ENCODE peak calls at places on chromosomes 12 and 14, in eight cellular contexts. M is transverse colon, D is HCT116, I is tibial nerve, K is mucosa of descending colon, B is GM10248, A is GM13977, Z is AG09309. S is an unnamed sample.

GRCh38 chr12:48903363-48903981 is 21.8 kb downstream of the FKBP11 start:
- DNase-seq in M (no peak), Z (no peak), A (no peak), D (no peak), I (no peak), B (no peak), K (no peak), S (no peak)

GRCh38 chr14:94180655-94181271 is 6.6 kb downstream of the PPP4R4 start:
- DNase-seq in B (peak), A (peak), K (no peak), D (peak), I (no peak), M (no peak), Z (no peak), S (no peak)

GRCh38 chr14:55581011-55581806 is 1.2 kb downstream of the KTN1 start:
- DNase-seq in B (peak), Z (no peak), A (peak), M (peak), K (peak), I (no peak), D (no peak), S (peak)

GRCh38 chr12:57621497-57622292 is 10.5 kb downstream of the ARHGEF25 start:
- DNase-seq in M (peak), D (peak), I (peak), A (peak), Z (no peak), K (peak), B (peak), S (peak)

GRCh38 chr12:131379758-131380157 is 331.1 kb upstream of the SFSWAP start:
- DNase-seq in K (no peak), A (no peak), D (no peak), M (no peak), Z (no peak), B (no peak), I (no peak), S (no peak)

GRCh38 chr12:86134571-86134970 is 121.6 kb downstream of the MGAT4C start:
- DNase-seq in Z (no peak), A (no peak), I (no peak), M (no peak), K (no peak), B (no peak), D (no peak), S (no peak)

GRCh38 chr12:114904254-114905003 is 220.5 kb upstream of the TBX3 start:
- DNase-seq in D (peak), B (no peak), A (no peak), I (no peak), M (no peak), K (no peak), Z (no peak), S (no peak)

GRCh38 chr12:508795-509194 is 49.1 kb downstream of the B4GALNT3 start:
- DNase-seq in D (no peak), A (no peak), K (peak), Z (no peak), I (no peak), B (no peak), M (peak), S (no peak)

GRCh38 chr12:13095266-13095995 is 8.0 kb downstream of the GSG1 start:
- DNase-seq in Z (no peak), D (no peak), I (no peak), K (no peak), B (no peak), A (no peak), M (no peak), S (no peak)

GRCh38 chr12:20415013-20415412 is 46.7 kb downstream of the PDE3A start:
- DNase-seq in A (no peak), K (no peak), B (no peak), D (no peak), I (no peak), Z (no peak), M (no peak), S (no peak)

GRCh38 chr12:79848321-79848720 is 86.6 kb downstream of the PPP1R12A start:
- DNase-seq in K (no peak), A (no peak), M (no peak), B (no peak), D (no peak), I (no peak), Z (no peak), S (no peak)

GRCh38 chr12:6199531-6200265 is 502 bp upstream of the CD9 start:
- DNase-seq in D (no peak), M (peak), A (no peak), B (no peak), I (no peak), K (peak), Z (no peak), S (peak)

GRCh38 chr14:64675246-64675645 is 29.0 kb upstream of the PLEKHG3 start:
- DNase-seq in B (no peak), Z (no peak), I (no peak), M (peak), K (peak), A (no peak), D (no peak), S (no peak)

GRCh38 chr12:87116778-87117177 is 860.6 kb upstream of the MGAT4C start:
- DNase-seq in Z (no peak), B (no peak), M (no peak), K (no peak), A (no peak), D (no peak), I (no peak), S (no peak)

GRCh38 chr14:74653386-74654138 is 41.5 kb upstream of the LTBP2 start:
- DNase-seq in M (no peak), Z (no peak), K (no peak), A (no peak), I (no peak), B (no peak), D (no peak), S (no peak)

GRCh38 chr14:23568021-23568599 is 519 bp upstream of the AP1G2 start:
- DNase-seq in D (no peak), M (no peak), B (no peak), Z (no peak), A (no peak), K (no peak), I (no peak), S (no peak)

GRCh38 chr14:32800320-32800719 is 138.4 kb upstream of the NPAS3 start:
- DNase-seq in Z (no peak), K (no peak), D (no peak), A (no peak), I (no peak), M (no peak), B (no peak), S (no peak)

GRCh38 chr12:107593713-107594381 is 91.8 kb upstream of the PWP1 start:
- DNase-seq in B (no peak), K (no peak), A (no peak), Z (no peak), I (no peak), M (no peak), D (no peak), S (no peak)

GRCh38 chr14:103158688-103159087 is 35.4 kb downstream of the TNFAIP2 start:
- DNase-seq in K (no peak), A (no peak), D (no peak), B (no peak), Z (no peak), I (no peak), M (no peak), S (no peak)

GRCh38 chr12:129911437-129912049 is 7.7 kb upstream of the TMEM132D start:
- DNase-seq in B (peak), Z (no peak), M (peak), K (peak), I (no peak), A (peak), D (no peak), S (peak)

GRCh38 chr14:75514673-75515630 is 7.3 kb upstream of the BATF start:
- DNase-seq in A (peak), K (peak), B (peak), Z (no peak), D (no peak), I (no peak), M (peak), S (no peak)

GRCh38 chr14:104139460-104140212 is 1.2 kb downstream of the KIF26A start:
- DNase-seq in Z (no peak), B (no peak), M (no peak), A (no peak), D (no peak), K (peak), I (no peak), S (peak)

GRCh38 chr12:27176765-27177164 is 67.3 kb upstream of the STK38L start:
- DNase-seq in K (no peak), M (no peak), Z (no peak), B (no peak), I (no peak), A (no peak), D (no peak), S (no peak)

GRCh38 chr12:120206228-120206627 is 5.3 kb upstream of the RPLP0 start:
- DNase-seq in I (no peak), D (no peak), Z (no peak), A (no peak), M (no peak), K (no peak), B (no peak), S (no peak)

GRCh38 chr14:34623506-34623905 is 6.4 kb downstream of the SNX6 start:
- DNase-seq in A (no peak), I (no peak), K (no peak), B (no peak), D (no peak), Z (no peak), M (no peak), S (no peak)

GRCh38 chr14:59343585-59343984 is 121.6 kb downstream of the GPR135 start:
- DNase-seq in B (no peak), M (no peak), D (no peak), A (no peak), K (no peak), I (no peak), Z (no peak), S (no peak)

GRCh38 chr12:121927798-121928197 is 9.4 kb downstream of the CFAP251 start:
- DNase-seq in B (no peak), Z (no peak), M (no peak), D (no peak), K (no peak), A (no peak), I (no peak), S (no peak)

GRCh38 chr12:76878045-76878898 is 547 bp downstream of the CSRP2 start:
- DNase-seq in D (peak), Z (no peak), B (peak), M (no peak), K (peak), I (no peak), A (peak), S (peak)

GRCh38 chr14:65042731-65043372 is 56.2 kb downstream of the FNTB start:
- DNase-seq in B (peak), K (no peak), Z (no peak), M (no peak), D (no peak), A (peak), I (no peak), S (no peak)

GRCh38 chr12:68930178-68930577 is 2.8 kb downstream of the CPM start:
- DNase-seq in I (no peak), Z (no peak), A (no peak), M (no peak), D (no peak), K (no peak), B (no peak), S (no peak)

GRCh38 chr12:75722714-75723200 is 211.3 kb upstream of the KRR1 start:
- DNase-seq in Z (peak), D (peak), B (peak), I (peak), A (peak), K (peak), M (peak), S (no peak)

GRCh38 chr14:90491221-90491867 is 94.5 kb downstream of the CALM1 start:
- DNase-seq in I (peak), Z (peak), D (no peak), A (peak), K (no peak), M (no peak), B (peak), S (no peak)

GRCh38 chr14:44935155-44935554 is 26.6 kb downstream of the KLHL28 start:
- DNase-seq in I (no peak), Z (no peak), B (no peak), M (no peak), K (no peak), D (no peak), A (no peak), S (no peak)

DNA sequence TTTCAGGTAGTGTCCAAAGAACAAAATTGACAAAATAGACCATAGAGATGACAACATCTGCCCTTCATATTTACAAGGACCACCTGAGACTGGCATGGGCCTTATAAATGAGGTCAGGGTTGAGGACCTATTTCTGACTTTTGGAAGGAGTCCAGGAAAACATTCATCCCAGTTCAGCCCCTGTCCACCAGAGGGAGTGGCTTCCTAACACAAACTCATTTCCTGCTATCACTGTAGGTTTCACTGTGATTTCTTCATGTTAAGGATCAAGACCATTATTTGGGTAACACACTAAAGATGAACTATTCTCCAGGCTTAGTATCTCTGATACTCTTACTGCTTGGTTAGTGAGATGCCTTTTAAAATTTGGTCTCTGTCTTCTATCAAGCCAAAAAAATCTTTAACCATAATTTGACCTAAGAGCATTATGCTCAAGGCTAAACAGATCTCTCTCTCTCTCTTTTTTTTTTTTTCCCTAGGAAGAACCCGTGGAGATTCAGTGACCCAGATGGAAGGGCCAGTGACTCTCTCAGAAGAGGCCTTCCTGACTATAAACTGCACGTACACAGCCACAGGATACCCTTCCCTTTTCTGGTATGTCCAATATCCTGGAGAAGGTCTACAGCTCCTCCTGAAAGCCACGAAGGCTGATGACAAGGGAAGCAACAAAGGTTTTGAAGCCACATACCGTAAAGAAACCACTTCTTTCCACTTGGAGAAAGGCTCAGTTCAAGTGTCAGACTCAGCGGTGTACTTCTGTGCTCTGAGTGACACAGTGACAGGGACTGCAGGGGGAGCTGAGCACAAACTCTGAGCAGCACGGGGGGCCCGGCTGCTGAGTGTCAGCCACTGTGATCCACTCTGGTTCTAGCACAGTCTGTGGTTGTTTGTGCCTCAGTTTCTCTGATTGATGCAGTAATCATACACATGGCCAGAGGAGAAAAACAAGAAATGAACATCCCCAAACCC is 267.6 kb upstream of the OR4E1 start:
- DNase-seq in A (no peak), Z (no peak), B (no peak), M (no peak), I (no peak), D (peak), K (peak), S (peak)
- TF ChIP-seq CTCF in A (peak), Z (peak), B (peak), M (peak), I (no peak), D (peak), K (peak), S (peak)

GRCh38 chr12:116278259-116278595 is 734 bp upstream of the MED13L start:
- DNase-seq in K (no peak), M (no peak), Z (no peak), A (no peak), D (no peak), B (no peak), I (no peak), S (no peak)

GRCh38 chr12:116277393-116278258 is at the start of gene MED13L:
- DNase-seq in D (peak), Z (peak), A (peak), M (peak), K (peak), B (peak), I (peak), S (peak)

GRCh38 chr12:116278667-116279066 is 1.2 kb upstream of the MED13L start:
- DNase-seq in I (no peak), A (no peak), K (no peak), Z (no peak), M (no peak), B (no peak), D (no peak), S (no peak)

GRCh38 chr12:116274552-116275375 is 2.7 kb downstream of the MED13L start:
- DNase-seq in I (no peak), A (no peak), K (no peak), M (no peak), Z (no peak), B (no peak), D (no peak), S (no peak)

DNA sequence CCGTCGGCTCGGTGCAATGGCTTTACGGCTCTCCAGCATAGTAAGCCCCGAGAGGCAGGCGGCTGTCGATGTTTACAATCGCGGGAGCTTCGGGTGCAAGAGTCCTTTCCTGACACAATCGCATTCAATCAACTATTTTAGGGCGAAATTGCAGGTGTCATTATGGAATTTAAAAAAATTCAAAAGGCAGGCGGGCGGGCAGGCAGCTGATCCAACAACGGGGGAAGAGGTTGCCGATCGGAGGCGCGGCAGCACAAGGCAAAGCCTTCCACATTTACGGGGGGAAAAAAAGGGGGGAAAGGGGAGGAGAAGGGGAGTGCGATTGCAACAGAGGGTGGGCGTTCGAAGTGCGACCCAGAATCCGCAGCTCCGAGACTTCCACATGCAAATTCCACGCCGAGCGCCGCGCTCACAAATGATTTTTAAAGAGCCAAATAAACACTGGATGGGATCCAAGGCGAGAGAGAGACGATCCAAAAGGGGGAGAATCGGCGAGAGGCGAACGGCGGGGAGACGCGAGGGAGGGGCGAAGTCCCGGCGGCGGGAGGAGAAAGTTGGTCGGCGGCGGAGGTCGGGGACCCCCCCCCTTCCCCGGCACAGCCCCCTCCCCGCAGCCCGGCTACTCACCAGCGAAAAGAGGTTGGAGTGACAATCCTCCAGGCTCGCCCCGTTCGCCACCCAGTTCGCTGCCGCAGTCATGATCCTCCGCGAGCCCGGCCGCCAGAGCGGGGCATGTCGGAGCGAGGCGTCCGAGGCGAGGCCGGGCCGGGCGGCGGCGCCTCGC is 868 bp downstream of the MED13L start:
- DNase-seq in D (no peak), I (peak), M (peak), B (peak), A (peak), Z (no peak), K (peak), S (peak)
- TF ChIP-seq CTCF in D (no peak), I (peak), M (no peak), B (no peak), A (no peak), Z (peak), K (no peak), S (no peak)

GRCh38 chr14:92198804-92199203 is 77.0 kb downstream of the CPSF2 start:
- DNase-seq in D (no peak), Z (no peak), K (no peak), I (no peak), M (no peak), B (no peak), A (no peak), S (no peak)

GRCh38 chr14:92203116-92203515 is 81.3 kb downstream of the CPSF2 start:
- DNase-seq in D (no peak), I (no peak), Z (no peak), K (no peak), A (no peak), M (no peak), B (no peak), S (no peak)

GRCh38 chr14:92204792-92205191 is 83.0 kb downstream of the CPSF2 start:
- DNase-seq in M (no peak), K (no peak), A (no peak), D (no peak), Z (no peak), B (no peak), I (no peak), S (no peak)

DNA sequence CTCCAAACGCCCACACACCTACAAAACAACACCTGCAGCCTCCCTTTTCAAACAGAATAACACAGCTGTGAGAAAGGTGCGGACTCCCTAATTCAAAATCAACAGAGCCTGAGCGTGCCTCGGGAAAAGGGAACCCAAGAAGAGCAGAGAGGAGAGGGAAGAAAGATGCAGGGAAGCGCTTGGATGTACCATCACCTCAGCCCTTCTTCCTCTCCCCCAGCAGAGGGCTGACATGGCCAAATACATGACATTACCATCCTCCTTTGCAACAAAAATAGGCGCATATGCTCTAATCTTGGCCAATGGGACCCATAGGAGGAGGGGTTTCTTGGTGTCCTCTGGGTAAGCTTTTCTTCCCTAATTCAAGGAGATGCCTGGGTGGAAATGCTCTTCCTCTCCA is 78.0 kb downstream of the CPSF2 start:
- DNase-seq in A (no peak), Z (no peak), I (no peak), K (no peak), B (no peak), D (no peak), M (no peak), S (no peak)
- TF ChIP-seq CTCF in A (no peak), Z (no peak), I (no peak), K (no peak), B (no peak), D (no peak), M (no peak), S (no peak)

GRCh38 chr12:105759172-105759571 is 379.6 kb downstream of the NUAK1 start:
- DNase-seq in I (no peak), D (peak), M (no peak), A (no peak), Z (no peak), B (no peak), K (no peak), S (no peak)

GRCh38 chr12:105766029-105766428 is 372.7 kb downstream of the NUAK1 start:
- DNase-seq in I (no peak), M (no peak), B (no peak), K (no peak), A (no peak), D (no peak), Z (no peak), S (no peak)

GRCh38 chr12:105765053-105766019 is 373.4 kb downstream of the NUAK1 start:
- DNase-seq in D (no peak), Z (no peak), K (no peak), A (no peak), B (no peak), I (no peak), M (no peak), S (no peak)

GRCh38 chr12:105764216-105764835 is 374.4 kb downstream of the NUAK1 start:
- DNase-seq in K (no peak), D (no peak), I (no peak), A (no peak), M (no peak), Z (peak), B (no peak), S (no peak)

GRCh38 chr12:105761075-105761474 is 377.7 kb downstream of the NUAK1 start:
- DNase-seq in A (no peak), B (no peak), Z (no peak), D (no peak), M (no peak), K (no peak), I (no peak), S (no peak)
- TF ChIP-seq CTCF in A (no peak), B (no peak), Z (no peak), D (no peak), M (no peak), K (no peak), I (no peak), S (no peak)

GRCh38 chr14:89027097-89027740 is 202.8 kb downstream of the TTC8 start:
- DNase-seq in A (peak), D (peak), B (peak), I (no peak), M (peak), K (peak), Z (no peak), S (peak)
- TF ChIP-seq CTCF in A (peak), D (peak), B (peak), I (peak), M (peak), K (peak), Z (peak), S (peak)